ENCODE peak calls at places on chromosomes 6 and 20, in seven cellular contexts. R is fibroblast of lung, V is AG10803, E is fibroblast of mammary gland, J is fibroblast of pulmonary artery, B is cardiac muscle cell, C is AG04449. N is an unnamed sample.
A peak's percentile ranks its signal among the peaks of the same experiment; 100 is the strongest.

GRCh38 chr6:36358235-36358915 is 21.7 kb upstream of the BNIP5 start:
- DNase-seq in V (no peak), C (no peak), B (no peak), R (no peak), E (peak; percentile 17), J (peak; percentile 92), N (no peak)

GRCh38 chr20:42492998-42493397 is 696.7 kb downstream of the PTPRT start:
- DNase-seq in V (no peak), E (no peak), R (no peak), B (no peak), C (no peak), J (no peak), N (no peak)

GRCh38 chr6:106064766-106065165 is 21.4 kb upstream of the PRDM1 start:
- DNase-seq in C (no peak), J (no peak), R (no peak), B (no peak), V (peak; percentile 31), E (peak; percentile 34), N (no peak)

GRCh38 chr6:18395851-18396187 is 8.7 kb downstream of the RNF144B start:
- DNase-seq in B (no peak), C (no peak), E (no peak), V (peak; percentile 56), R (no peak), J (peak; percentile 25), N (no peak)

GRCh38 chr6:166353507-166353906 is 11.2 kb upstream of the SFT2D1 start:
- DNase-seq in C (no peak), R (no peak), B (no peak), J (no peak), E (no peak), V (no peak), N (no peak)

GRCh38 chr6:1574083-1574761 is 35.5 kb upstream of the FOXC1 start:
- DNase-seq in J (no peak), B (no peak), C (no peak), V (no peak), R (no peak), E (no peak), N (no peak)

GRCh38 chr6:118892248-118893094 is 1.5 kb upstream of the ASF1A start:
- DNase-seq in R (no peak), J (no peak), E (no peak), V (peak; percentile 28), B (no peak), C (no peak), N (no peak)

GRCh38 chr20:14264869-14265268 is 72.5 kb downstream of the FLRT3 start:
- DNase-seq in B (no peak), C (peak; percentile 1), J (peak; percentile 46), E (peak; percentile 53), V (peak; percentile 57), R (peak; percentile 28), N (peak; percentile 13)

GRCh38 chr6:166997768-166998255 is 1.4 kb upstream of the CEP43 start:
- DNase-seq in E (peak; percentile 75), J (peak; percentile 75), V (peak; percentile 62), B (peak; percentile 68), R (peak; percentile 65), C (no peak), N (peak; percentile 35)

GRCh38 chr20:63234693-63235398 is 859 bp upstream of the BIRC7 start:
- DNase-seq in J (no peak), B (peak; percentile 63), V (no peak), R (no peak), C (no peak), E (no peak), N (no peak)
- TF ChIP-seq CTCF in J (peak; percentile 35), B (peak; percentile 59), V (peak; percentile 46), R (peak; percentile 27), C (peak; percentile 56), E (peak; percentile 30), N (peak; percentile 41)

GRCh38 chr6:40585661-40586269 is 1.4 kb downstream of the LRFN2 start:
- DNase-seq in C (no peak), R (no peak), J (no peak), E (no peak), V (no peak), B (no peak), N (no peak)

GRCh38 chr6:40588070-40588384 is 863 bp upstream of the LRFN2 start:
- DNase-seq in B (no peak), V (no peak), R (no peak), C (no peak), J (no peak), E (no peak), N (no peak)

GRCh38 chr6:40586369-40586768 is 795 bp downstream of the LRFN2 start:
- DNase-seq in R (no peak), J (no peak), B (no peak), C (no peak), E (no peak), V (no peak), N (no peak)

GRCh38 chr6:40587240-40588069 is at the start of gene LRFN2:
- DNase-seq in R (peak; percentile 61), E (peak; percentile 56), B (peak; percentile 90), V (peak; percentile 64), J (peak; percentile 67), C (no peak), N (peak; percentile 8)

GRCh38 chr6:40586800-40587201 is 363 bp downstream of the LRFN2 start:
- DNase-seq in R (no peak), V (no peak), C (no peak), E (no peak), J (no peak), B (peak; percentile 23), N (no peak)
- H3K4me3 ChIP-seq in R (peak overlapping the region; percentile 53), V (no peak overlapping the region), C (peak overlapping the region; percentile 1), E (no peak overlapping the region), J (peak overlapping the region; percentile 45), B (peak overlapping the region; percentile 39), N (no peak overlapping the region)

DNA sequence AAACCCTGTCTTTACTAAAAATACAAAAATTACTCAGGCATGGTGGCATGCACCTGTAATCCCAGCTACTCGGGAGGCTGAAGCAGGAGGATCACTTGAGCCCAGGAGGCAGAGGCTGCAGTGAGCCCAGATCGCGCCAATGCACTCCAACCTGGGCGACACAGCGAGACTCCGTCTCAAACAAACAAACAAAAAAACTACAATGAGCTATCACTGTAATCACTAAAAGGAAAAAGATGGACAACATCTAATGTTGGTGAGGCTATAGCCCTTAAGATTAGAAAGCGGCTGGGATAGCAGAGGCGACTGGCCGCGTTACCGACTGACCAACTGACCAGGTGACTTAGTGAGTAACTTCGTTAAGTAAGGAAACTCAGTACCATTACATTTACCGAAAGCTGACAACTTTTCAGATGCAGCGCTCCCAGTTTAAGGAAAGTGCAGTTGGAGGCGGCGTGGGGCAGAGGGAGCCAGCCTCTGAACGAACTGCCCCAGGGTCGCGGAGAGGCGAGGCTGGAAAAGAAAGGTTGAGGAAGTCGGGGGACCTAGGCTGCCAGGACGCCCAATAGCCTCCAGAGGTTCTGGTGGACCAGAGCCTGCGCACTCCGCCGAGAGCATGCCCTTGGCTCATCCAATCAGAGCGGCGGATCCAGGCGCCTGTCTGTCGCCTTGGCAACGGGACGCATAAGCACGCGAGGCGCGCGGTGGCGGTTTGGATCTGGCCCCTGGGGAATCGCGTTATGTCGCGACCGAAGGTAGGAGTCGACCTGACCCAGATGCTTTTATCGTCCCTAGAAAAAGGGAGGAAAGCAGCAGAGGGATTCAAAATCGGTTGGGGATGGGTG is 8.9 kb downstream of the TTLL9 start:
- DNase-seq in V (peak; percentile 92), R (peak; percentile 94), E (peak; percentile 92), J (peak; percentile 96), B (peak; percentile 99), C (peak; percentile 37), N (peak; percentile 77)
- TF ChIP-seq CTCF in V (no peak), R (no peak), E (no peak), J (no peak), B (no peak), C (no peak), N (peak; percentile 10)

DNA sequence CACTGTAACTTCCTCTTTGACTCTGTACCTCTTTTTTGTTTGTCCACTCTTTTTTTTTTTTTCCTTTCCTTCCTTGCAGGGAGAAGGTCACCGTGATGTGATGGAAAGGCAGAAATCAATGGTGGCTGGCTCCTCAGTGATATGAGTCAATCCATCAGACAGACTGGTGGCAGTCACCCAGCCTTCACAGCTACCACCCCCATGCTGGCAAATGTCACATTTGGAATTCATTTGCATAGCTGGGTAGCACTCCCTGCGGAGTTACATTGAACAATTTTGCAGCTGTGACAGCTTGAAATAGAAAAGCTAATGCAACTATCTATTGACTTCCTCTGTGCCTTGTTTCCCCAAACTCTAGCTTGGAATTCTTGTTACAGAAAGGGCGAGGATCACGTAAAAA is 668.5 kb downstream of the C6orf118 start:
- DNase-seq in E (no peak), B (no peak), V (no peak), R (no peak), J (no peak), C (no peak), N (no peak)
- H3K4me3 ChIP-seq in E (no peak overlapping the region), B (no peak overlapping the region), V (no peak overlapping the region), R (no peak overlapping the region), J (no peak overlapping the region), C (no peak overlapping the region), N (no peak overlapping the region)

DNA sequence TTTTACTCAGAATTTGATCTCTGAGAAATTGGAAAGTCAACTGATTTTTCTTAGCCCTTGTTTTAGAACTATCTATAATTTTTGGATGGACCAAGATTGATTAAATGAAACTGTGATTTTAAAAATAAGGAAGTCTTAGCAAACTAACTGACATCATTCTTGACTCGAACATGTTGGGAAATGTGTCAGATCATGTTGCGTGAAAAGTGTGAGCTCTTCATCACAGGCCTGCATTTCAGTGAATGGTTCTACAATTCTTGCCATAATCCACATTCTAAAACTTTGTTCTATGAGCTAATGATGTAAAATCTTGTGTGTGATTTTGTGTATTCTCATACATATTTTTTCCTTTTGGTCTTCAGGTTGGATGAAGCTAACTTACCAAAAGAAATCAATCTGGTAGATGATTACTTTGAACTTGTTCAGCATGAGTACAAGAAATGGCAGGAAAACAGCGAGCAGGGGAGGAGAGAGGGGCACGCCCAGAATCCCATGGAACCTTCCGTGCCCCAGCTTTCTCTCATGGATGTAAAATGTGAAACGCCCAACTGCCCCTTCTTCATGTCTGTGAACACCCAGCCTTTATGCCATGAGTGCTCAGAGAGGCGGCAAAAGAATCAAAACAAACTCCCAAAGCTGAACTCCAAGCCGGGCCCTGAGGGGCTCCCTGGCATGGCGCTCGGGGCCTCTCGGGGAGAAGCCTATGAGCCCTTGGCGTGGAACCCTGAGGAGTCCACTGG is 11.2 kb downstream of the TNFAIP3 start:
- DNase-seq in C (no peak), V (no peak), R (peak; percentile 18), B (no peak), E (no peak), J (no peak), N (no peak)
- TF ChIP-seq CTCF in C (no peak), V (no peak), R (no peak), B (no peak), E (no peak), J (no peak), N (no peak)

GRCh38 chr6:40326689-40327404 is 260.3 kb downstream of the LRFN2 start:
- DNase-seq in E (no peak), V (no peak), J (no peak), R (no peak), C (no peak), B (no peak), N (no peak)
- H3K4me3 ChIP-seq in E (no peak overlapping the region), V (no peak overlapping the region), J (no peak overlapping the region), R (no peak overlapping the region), C (no peak overlapping the region), B (no peak overlapping the region), N (no peak overlapping the region)

DNA sequence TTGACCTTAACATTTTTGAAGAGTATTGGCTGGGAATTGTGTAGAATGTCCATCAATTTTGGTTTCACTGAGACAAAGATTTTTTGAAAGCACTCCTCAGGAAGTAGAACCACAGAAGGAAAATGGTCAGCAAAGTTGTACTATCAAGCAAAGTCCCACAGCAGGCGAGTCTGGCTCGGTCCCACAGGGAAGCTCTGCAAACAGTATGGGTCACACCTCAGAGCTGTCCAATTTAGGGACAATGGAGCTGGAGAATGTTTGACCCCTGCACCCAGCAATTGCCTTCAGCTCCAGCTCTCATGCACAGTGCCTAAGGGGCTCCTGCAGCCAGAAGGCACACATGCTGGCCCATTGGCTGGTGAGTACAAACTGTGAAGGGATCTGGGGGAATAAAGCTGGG is 147.0 kb downstream of the MAFB start:
- DNase-seq in B (no peak), J (no peak), R (no peak), E (no peak), C (no peak), V (no peak), N (no peak)
- TF ChIP-seq CTCF in B (no peak), J (no peak), R (no peak), E (no peak), C (no peak), V (no peak), N (no peak)

N was measured in AG09309.